ENCODE peak calls at places on chromosomes 4 and X, in ten cellular contexts. P is CD4-positive, alpha-beta T cell; I is foreskin keratinocyte; Z is PC-3; B is progenitor cell of endocrine pancreas; M is bronchial epithelial cell; N is psoas muscle; K is endothelial cell; Q is fibroblast of mammary gland; U is epithelial cell of esophagus. R is an unnamed sample.

GRCh38 chrX:96909291-96909690 is 25.6 kb downstream of the RPA4 start:
- DNase-seq in P (no peak), I (no peak), Z (no peak), B (no peak), M (no peak), N (no peak), K (no peak), Q (peak; percentile 67), U (no peak), R (no peak)

GRCh38 chr4:123495530-123495929 is 98.9 kb downstream of the SPRY1 start:
- DNase-seq in P (no peak), I (no peak), Z (peak; percentile 15), B (no peak), M (peak; percentile 73), N (peak; percentile 63), K (no peak), Q (peak; percentile 40), U (peak; percentile 76), R (no peak)

GRCh38 chr4:84379881-84380618 is 119.0 kb downstream of the NKX6-1 start:
- DNase-seq in P (no peak), I (peak; percentile 9), Z (peak; percentile 81), B (no peak), M (peak; percentile 41), N (no peak), K (no peak), Q (peak; percentile 90), U (peak; percentile 78), R (no peak)

GRCh38 chr4:121819216-121819980 is 4.3 kb downstream of the CCNA2 start:
- DNase-seq in P (no peak), I (no peak), Z (no peak), B (no peak), M (no peak), N (no peak), K (no peak), Q (no peak), U (no peak), R (no peak)

GRCh38 chrX:136055651-136056221 is 70.5 kb downstream of the SLC9A6 start:
- DNase-seq in P (no peak), I (no peak), Z (peak; percentile 33), B (no peak), M (peak; percentile 8), N (peak; percentile 58), K (no peak), Q (peak; percentile 87), U (peak; percentile 6), R (no peak)

GRCh38 chr4:32145987-32146386 is 1425.8 kb downstream of the PCDH7 start:
- DNase-seq in P (no peak), I (no peak), Z (no peak), B (no peak), M (no peak), N (no peak), K (peak; percentile 10), Q (no peak), U (no peak), R (no peak)

GRCh38 chr4:53712326-53712725 is 121.0 kb upstream of the LNX1 start:
- DNase-seq in P (no peak), I (no peak), Z (no peak), B (no peak), M (no peak), N (no peak), K (no peak), Q (no peak), U (no peak), R (no peak)

GRCh38 chr4:150229538-150229937 is 151.3 kb downstream of the DCLK2 start:
- DNase-seq in P (no peak), I (no peak), Z (peak; percentile 83), B (no peak), M (peak; percentile 88), N (no peak), K (no peak), Q (peak; percentile 86), U (peak; percentile 76), R (no peak)

GRCh38 chrX:111098874-111099273 is 2.9 kb downstream of the PAK3 start:
- DNase-seq in P (peak; percentile 54), I (no peak), Z (peak; percentile 30), B (peak; percentile 73), M (no peak), N (peak; percentile 51), K (peak; percentile 62), Q (peak; percentile 23), U (peak; percentile 40), R (no peak)

GRCh38 chrX:119655125-119655524 is 37.8 kb downstream of the SEPTIN6 start:
- DNase-seq in P (no peak), I (peak; percentile 56), Z (peak; percentile 21), B (no peak), M (peak; percentile 72), N (no peak), K (no peak), Q (peak; percentile 90), U (peak; percentile 53), R (no peak)

GRCh38 chr4:41095192-41095872 is 119.0 kb downstream of the APBB2 start:
- DNase-seq in P (no peak), I (no peak), Z (no peak), B (no peak), M (no peak), N (no peak), K (no peak), Q (no peak), U (no peak), R (no peak)
- TF ChIP-seq CTCF in P (no peak), I (no peak), Z (no peak), B (no peak), M (no peak), N (no peak), K (no peak), Q (no peak), U (no peak), R (no peak)

GRCh38 chr4:168551945-168552695 is 55.3 kb downstream of the PALLD start:
- DNase-seq in P (peak; percentile 1), I (no peak), Z (peak; percentile 46), B (no peak), M (no peak), N (no peak), K (no peak), Q (peak; percentile 37), U (no peak), R (no peak)
- TF ChIP-seq CTCF in P (no peak), I (peak; percentile 57), Z (peak; percentile 42), B (no peak), M (no peak), N (peak; percentile 19), K (no peak), Q (peak; percentile 11), U (no peak), R (peak; percentile 12)

GRCh38 chr4:132071815-132072214 is 1077.3 kb upstream of the PCDH10 start:
- DNase-seq in P (no peak), I (peak; percentile 38), Z (peak; percentile 39), B (no peak), M (peak; percentile 77), N (no peak), K (no peak), Q (peak; percentile 52), U (peak; percentile 65), R (no peak)

GRCh38 chr4:132063829-132064228 is 1085.3 kb upstream of the PCDH10 start:
- DNase-seq in P (no peak), I (no peak), Z (no peak), B (no peak), M (no peak), N (no peak), K (no peak), Q (no peak), U (no peak), R (no peak)

GRCh38 chr4:132062611-132063239 is 1086.4 kb upstream of the PCDH10 start:
- DNase-seq in P (no peak), I (no peak), Z (no peak), B (no peak), M (no peak), N (no peak), K (no peak), Q (no peak), U (no peak), R (no peak)

DNA sequence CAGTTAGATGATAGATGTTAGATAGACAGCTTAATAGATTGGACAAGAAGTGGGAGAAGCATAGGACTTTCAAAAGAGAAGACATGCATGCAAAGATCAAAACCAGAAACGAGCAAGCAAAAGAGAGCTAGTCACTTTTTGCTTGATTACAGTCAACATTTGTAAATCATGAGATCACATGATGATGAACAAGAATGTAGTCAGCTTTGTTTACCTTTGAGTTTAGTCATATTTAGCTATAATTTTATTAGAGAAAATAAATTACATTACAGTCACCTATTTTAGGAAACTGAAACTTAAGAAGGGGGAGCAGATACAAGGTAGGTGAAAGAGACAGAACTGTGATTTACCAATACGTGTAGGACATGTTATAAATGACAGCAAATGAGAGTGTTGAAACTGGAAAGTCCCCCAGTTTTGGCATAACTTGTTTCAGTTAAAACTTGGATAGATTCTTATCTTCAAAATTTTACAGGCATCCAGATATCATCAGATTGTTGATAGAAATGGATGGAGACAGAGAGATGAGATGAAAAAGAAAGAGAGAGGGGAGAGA is 1083.1 kb upstream of the PCDH10 start:
- DNase-seq in P (no peak), I (peak; percentile 50), Z (peak; percentile 54), B (no peak), M (peak; percentile 86), N (no peak), K (no peak), Q (peak; percentile 64), U (peak; percentile 75), R (no peak)
- TF ChIP-seq CTCF in P (no peak), I (no peak), Z (no peak), B (no peak), M (no peak), N (no peak), K (no peak), Q (no peak), U (no peak), R (no peak)

GRCh38 chr4:56302102-56302501 is 85.2 kb downstream of the AASDH start:
- DNase-seq in P (no peak), I (no peak), Z (no peak), B (no peak), M (no peak), N (no peak), K (no peak), Q (no peak), U (no peak), R (no peak)

GRCh38 chr4:56307423-56307822 is 79.9 kb downstream of the AASDH start:
- DNase-seq in P (no peak), I (peak; percentile 54), Z (peak; percentile 55), B (no peak), M (peak; percentile 81), N (no peak), K (no peak), Q (peak; percentile 11), U (peak; percentile 88), R (no peak)

GRCh38 chr4:56302775-56303174 is 84.5 kb downstream of the AASDH start:
- DNase-seq in P (no peak), I (no peak), Z (no peak), B (no peak), M (no peak), N (no peak), K (no peak), Q (no peak), U (no peak), R (no peak)

GRCh38 chr4:56308384-56308783 is 78.9 kb downstream of the AASDH start:
- DNase-seq in P (no peak), I (no peak), Z (no peak), B (no peak), M (peak; percentile 2), N (no peak), K (no peak), Q (no peak), U (no peak), R (no peak)

DNA sequence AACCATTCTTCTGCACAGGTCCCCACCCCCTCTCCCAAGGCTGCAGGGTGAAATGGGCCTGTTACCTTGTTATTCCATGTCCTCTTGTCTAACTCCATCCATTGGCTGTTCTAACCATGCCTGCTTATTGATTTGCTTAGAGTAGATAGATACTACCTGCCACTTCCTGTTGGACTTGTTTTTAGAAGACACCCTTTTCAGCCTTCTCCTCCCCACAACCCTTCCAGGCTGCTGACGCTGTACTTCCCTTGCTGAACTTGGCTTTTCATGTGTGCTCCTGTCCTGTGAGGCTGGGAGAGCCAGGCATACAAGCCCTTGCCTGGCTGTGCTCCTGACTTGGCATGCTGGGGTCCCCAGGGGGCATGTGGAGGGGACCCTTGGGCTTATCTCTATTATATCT is 81.9 kb downstream of the AASDH start:
- DNase-seq in P (no peak), I (no peak), Z (no peak), B (no peak), M (no peak), N (no peak), K (no peak), Q (no peak), U (peak; percentile 51), R (no peak)
- TF ChIP-seq CTCF in P (no peak), I (no peak), Z (no peak), B (no peak), M (no peak), N (no peak), K (no peak), Q (no peak), U (no peak), R (no peak)